ENCODE peak calls at places on chromosomes 7 and 10, in seven cellular contexts. One of them, this sample, is unnamed.

GRCh38 chr10:132065491-132066105 is at the start of gene JAKMIP3:
- DNase-seq in fibroblast of the aortic adventitia: peak
- DNase-seq in right cardiac atrium: peak
- DNase-seq in renal cortical epithelial cell: peak
- DNase-seq in activated CD4-positive, alpha-beta T cell treated with anti-CD3 and anti-CD28 coated beads, Interleukin-2, amount 50 U/mL, for 48 hours: no peak
- DNase-seq in HTR-8/SVneo: peak
- DNase-seq in T-helper 17 cell: no peak
- DNase-seq in this sample: peak

GRCh38 chr7:47578581-47579270 is 3.2 kb downstream of the TNS3 start:
- DNase-seq in HTR-8/SVneo: no peak
- DNase-seq in renal cortical epithelial cell: no peak
- DNase-seq in fibroblast of the aortic adventitia: peak
- DNase-seq in T-helper 17 cell: no peak
- DNase-seq in activated CD4-positive, alpha-beta T cell treated with anti-CD3 and anti-CD28 coated beads, Interleukin-2, amount 50 U/mL, for 48 hours: no peak
- DNase-seq in right cardiac atrium: no peak
- DNase-seq in this sample: no peak

GRCh38 chr10:62830577-62831122 is 14.5 kb upstream of the EGR2 start:
- DNase-seq in HTR-8/SVneo: no peak
- DNase-seq in renal cortical epithelial cell: no peak
- DNase-seq in activated CD4-positive, alpha-beta T cell treated with anti-CD3 and anti-CD28 coated beads, Interleukin-2, amount 50 U/mL, for 48 hours: no peak
- DNase-seq in right cardiac atrium: no peak
- DNase-seq in fibroblast of the aortic adventitia: no peak
- DNase-seq in T-helper 17 cell: no peak
- DNase-seq in this sample: no peak

GRCh38 chr10:124732931-124733536 is 11.1 kb downstream of the FAM53B start:
- DNase-seq in T-helper 17 cell: peak
- DNase-seq in fibroblast of the aortic adventitia: peak
- DNase-seq in activated CD4-positive, alpha-beta T cell treated with anti-CD3 and anti-CD28 coated beads, Interleukin-2, amount 50 U/mL, for 48 hours: peak
- DNase-seq in right cardiac atrium: peak
- DNase-seq in HTR-8/SVneo: no peak
- DNase-seq in renal cortical epithelial cell: peak
- DNase-seq in this sample: no peak

GRCh38 chr7:124781907-124782306 is 16.3 kb upstream of the GPR37 start:
- DNase-seq in renal cortical epithelial cell: no peak
- DNase-seq in fibroblast of the aortic adventitia: no peak
- DNase-seq in right cardiac atrium: no peak
- DNase-seq in activated CD4-positive, alpha-beta T cell treated with anti-CD3 and anti-CD28 coated beads, Interleukin-2, amount 50 U/mL, for 48 hours: no peak
- DNase-seq in T-helper 17 cell: no peak
- DNase-seq in HTR-8/SVneo: no peak
- DNase-seq in this sample: no peak

GRCh38 chr10:102409604-102410426 is 8.8 kb downstream of the PSD start:
- DNase-seq in HTR-8/SVneo: no peak
- DNase-seq in T-helper 17 cell: no peak
- DNase-seq in renal cortical epithelial cell: no peak
- DNase-seq in right cardiac atrium: no peak
- DNase-seq in activated CD4-positive, alpha-beta T cell treated with anti-CD3 and anti-CD28 coated beads, Interleukin-2, amount 50 U/mL, for 48 hours: no peak
- DNase-seq in fibroblast of the aortic adventitia: no peak
- DNase-seq in this sample: no peak

GRCh38 chr10:130301026-130301892 is 165.1 kb downstream of the GLRX3 start:
- DNase-seq in fibroblast of the aortic adventitia: peak
- DNase-seq in T-helper 17 cell: peak
- DNase-seq in HTR-8/SVneo: no peak
- DNase-seq in renal cortical epithelial cell: peak
- DNase-seq in right cardiac atrium: no peak
- DNase-seq in activated CD4-positive, alpha-beta T cell treated with anti-CD3 and anti-CD28 coated beads, Interleukin-2, amount 50 U/mL, for 48 hours: peak
- DNase-seq in this sample: no peak

GRCh38 chr10:53574024-53574423 is 801.4 kb upstream of the MBL2 start:
- DNase-seq in activated CD4-positive, alpha-beta T cell treated with anti-CD3 and anti-CD28 coated beads, Interleukin-2, amount 50 U/mL, for 48 hours: no peak
- DNase-seq in right cardiac atrium: no peak
- DNase-seq in fibroblast of the aortic adventitia: no peak
- DNase-seq in renal cortical epithelial cell: no peak
- DNase-seq in T-helper 17 cell: no peak
- DNase-seq in HTR-8/SVneo: no peak
- DNase-seq in this sample: no peak

GRCh38 chr7:139869886-139870285 is 40.8 kb downstream of the TBXAS1 start:
- DNase-seq in right cardiac atrium: no peak
- DNase-seq in T-helper 17 cell: no peak
- DNase-seq in activated CD4-positive, alpha-beta T cell treated with anti-CD3 and anti-CD28 coated beads, Interleukin-2, amount 50 U/mL, for 48 hours: no peak
- DNase-seq in HTR-8/SVneo: no peak
- DNase-seq in fibroblast of the aortic adventitia: no peak
- DNase-seq in renal cortical epithelial cell: no peak
- DNase-seq in this sample: no peak

GRCh38 chr10:73060738-73061635 is 35.7 kb downstream of the P4HA1 start:
- DNase-seq in activated CD4-positive, alpha-beta T cell treated with anti-CD3 and anti-CD28 coated beads, Interleukin-2, amount 50 U/mL, for 48 hours: no peak
- DNase-seq in HTR-8/SVneo: peak
- DNase-seq in right cardiac atrium: no peak
- DNase-seq in T-helper 17 cell: no peak
- DNase-seq in fibroblast of the aortic adventitia: peak
- DNase-seq in renal cortical epithelial cell: peak
- DNase-seq in this sample: peak

GRCh38 chr7:114970308-114970707 is 48.4 kb downstream of the MDFIC start:
- DNase-seq in HTR-8/SVneo: no peak
- DNase-seq in renal cortical epithelial cell: no peak
- DNase-seq in fibroblast of the aortic adventitia: no peak
- DNase-seq in right cardiac atrium: no peak
- DNase-seq in activated CD4-positive, alpha-beta T cell treated with anti-CD3 and anti-CD28 coated beads, Interleukin-2, amount 50 U/mL, for 48 hours: no peak
- DNase-seq in T-helper 17 cell: no peak
- DNase-seq in this sample: no peak

GRCh38 chr10:17025444-17026295 is 103.9 kb downstream of the CUBN start:
- DNase-seq in right cardiac atrium: peak
- DNase-seq in renal cortical epithelial cell: peak
- DNase-seq in HTR-8/SVneo: peak
- DNase-seq in activated CD4-positive, alpha-beta T cell treated with anti-CD3 and anti-CD28 coated beads, Interleukin-2, amount 50 U/mL, for 48 hours: peak
- DNase-seq in fibroblast of the aortic adventitia: peak
- DNase-seq in T-helper 17 cell: no peak
- DNase-seq in this sample: peak

GRCh38 chr7:134140889-134141867 is 14.0 kb downstream of the LRGUK start:
- DNase-seq in HTR-8/SVneo: peak
- DNase-seq in fibroblast of the aortic adventitia: peak
- DNase-seq in activated CD4-positive, alpha-beta T cell treated with anti-CD3 and anti-CD28 coated beads, Interleukin-2, amount 50 U/mL, for 48 hours: peak
- DNase-seq in right cardiac atrium: peak
- DNase-seq in renal cortical epithelial cell: peak
- DNase-seq in T-helper 17 cell: no peak
- DNase-seq in this sample: no peak

GRCh38 chr10:3770611-3771110 is 14.3 kb downstream of the KLF6 start:
- DNase-seq in T-helper 17 cell: no peak
- DNase-seq in activated CD4-positive, alpha-beta T cell treated with anti-CD3 and anti-CD28 coated beads, Interleukin-2, amount 50 U/mL, for 48 hours: no peak
- DNase-seq in HTR-8/SVneo: no peak
- DNase-seq in right cardiac atrium: no peak
- DNase-seq in fibroblast of the aortic adventitia: no peak
- DNase-seq in renal cortical epithelial cell: no peak
- DNase-seq in this sample: no peak

GRCh38 chr10:31320179-31320597 is 1.2 kb downstream of the ZEB1 start:
- DNase-seq in fibroblast of the aortic adventitia: no peak
- DNase-seq in right cardiac atrium: peak
- DNase-seq in T-helper 17 cell: peak
- DNase-seq in activated CD4-positive, alpha-beta T cell treated with anti-CD3 and anti-CD28 coated beads, Interleukin-2, amount 50 U/mL, for 48 hours: peak
- DNase-seq in HTR-8/SVneo: peak
- DNase-seq in renal cortical epithelial cell: no peak
- DNase-seq in this sample: no peak

GRCh38 chr10:52442576-52442975 is 128.5 kb downstream of the DKK1 start:
- DNase-seq in renal cortical epithelial cell: no peak
- DNase-seq in HTR-8/SVneo: no peak
- DNase-seq in activated CD4-positive, alpha-beta T cell treated with anti-CD3 and anti-CD28 coated beads, Interleukin-2, amount 50 U/mL, for 48 hours: no peak
- DNase-seq in fibroblast of the aortic adventitia: peak
- DNase-seq in T-helper 17 cell: no peak
- DNase-seq in right cardiac atrium: no peak
- DNase-seq in this sample: no peak

GRCh38 chr10:49113741-49114141 is 1.6 kb downstream of the VSTM4 start:
- DNase-seq in T-helper 17 cell: no peak
- DNase-seq in fibroblast of the aortic adventitia: no peak
- DNase-seq in renal cortical epithelial cell: no peak
- DNase-seq in activated CD4-positive, alpha-beta T cell treated with anti-CD3 and anti-CD28 coated beads, Interleukin-2, amount 50 U/mL, for 48 hours: no peak
- DNase-seq in HTR-8/SVneo: no peak
- DNase-seq in right cardiac atrium: no peak
- DNase-seq in this sample: no peak

GRCh38 chr7:87475359-87476178 is at the start of gene ABCB4:
- DNase-seq in HTR-8/SVneo: no peak
- DNase-seq in renal cortical epithelial cell: no peak
- DNase-seq in fibroblast of the aortic adventitia: no peak
- DNase-seq in right cardiac atrium: peak
- DNase-seq in activated CD4-positive, alpha-beta T cell treated with anti-CD3 and anti-CD28 coated beads, Interleukin-2, amount 50 U/mL, for 48 hours: peak
- DNase-seq in T-helper 17 cell: no peak
- DNase-seq in this sample: no peak

GRCh38 chr7:50436133-50436802 is 13.9 kb downstream of the FIGNL1 start:
- DNase-seq in T-helper 17 cell: no peak
- DNase-seq in renal cortical epithelial cell: peak
- DNase-seq in activated CD4-positive, alpha-beta T cell treated with anti-CD3 and anti-CD28 coated beads, Interleukin-2, amount 50 U/mL, for 48 hours: no peak
- DNase-seq in right cardiac atrium: no peak
- DNase-seq in fibroblast of the aortic adventitia: peak
- DNase-seq in HTR-8/SVneo: peak
- DNase-seq in this sample: no peak

GRCh38 chr10:112040696-112041095 is 142.9 kb downstream of the GPAM start:
- DNase-seq in activated CD4-positive, alpha-beta T cell treated with anti-CD3 and anti-CD28 coated beads, Interleukin-2, amount 50 U/mL, for 48 hours: no peak
- DNase-seq in right cardiac atrium: no peak
- DNase-seq in renal cortical epithelial cell: no peak
- DNase-seq in fibroblast of the aortic adventitia: no peak
- DNase-seq in HTR-8/SVneo: no peak
- DNase-seq in T-helper 17 cell: no peak
- DNase-seq in this sample: no peak

GRCh38 chr7:77788327-77788902 is 9.8 kb downstream of the TMEM60 start:
- DNase-seq in right cardiac atrium: no peak
- DNase-seq in T-helper 17 cell: no peak
- DNase-seq in HTR-8/SVneo: no peak
- DNase-seq in renal cortical epithelial cell: no peak
- DNase-seq in activated CD4-positive, alpha-beta T cell treated with anti-CD3 and anti-CD28 coated beads, Interleukin-2, amount 50 U/mL, for 48 hours: no peak
- DNase-seq in fibroblast of the aortic adventitia: no peak
- DNase-seq in this sample: no peak

GRCh38 chr7:137295925-137296324 is 47.6 kb downstream of the PTN start:
- DNase-seq in T-helper 17 cell: no peak
- DNase-seq in renal cortical epithelial cell: no peak
- DNase-seq in right cardiac atrium: no peak
- DNase-seq in activated CD4-positive, alpha-beta T cell treated with anti-CD3 and anti-CD28 coated beads, Interleukin-2, amount 50 U/mL, for 48 hours: no peak
- DNase-seq in fibroblast of the aortic adventitia: no peak
- DNase-seq in HTR-8/SVneo: no peak
- DNase-seq in this sample: no peak

GRCh38 chr7:33248663-33249062 is 119.3 kb downstream of the BBS9 start:
- DNase-seq in fibroblast of the aortic adventitia: no peak
- DNase-seq in HTR-8/SVneo: no peak
- DNase-seq in right cardiac atrium: no peak
- DNase-seq in renal cortical epithelial cell: no peak
- DNase-seq in T-helper 17 cell: no peak
- DNase-seq in activated CD4-positive, alpha-beta T cell treated with anti-CD3 and anti-CD28 coated beads, Interleukin-2, amount 50 U/mL, for 48 hours: no peak
- DNase-seq in this sample: no peak

GRCh38 chr7:111096997-111097396 is 6.1 kb downstream of the LRRN3 start:
- DNase-seq in renal cortical epithelial cell: no peak
- DNase-seq in fibroblast of the aortic adventitia: no peak
- DNase-seq in HTR-8/SVneo: no peak
- DNase-seq in T-helper 17 cell: no peak
- DNase-seq in right cardiac atrium: no peak
- DNase-seq in activated CD4-positive, alpha-beta T cell treated with anti-CD3 and anti-CD28 coated beads, Interleukin-2, amount 50 U/mL, for 48 hours: no peak
- DNase-seq in this sample: no peak

GRCh38 chr10:118763202-118763988 is 8.6 kb upstream of the CACUL1 start:
- DNase-seq in renal cortical epithelial cell: peak
- DNase-seq in HTR-8/SVneo: no peak
- DNase-seq in fibroblast of the aortic adventitia: no peak
- DNase-seq in activated CD4-positive, alpha-beta T cell treated with anti-CD3 and anti-CD28 coated beads, Interleukin-2, amount 50 U/mL, for 48 hours: no peak
- DNase-seq in right cardiac atrium: no peak
- DNase-seq in T-helper 17 cell: no peak
- DNase-seq in this sample: no peak

GRCh38 chr7:85176197-85176596 is 10.7 kb downstream of the SEMA3D start:
- DNase-seq in activated CD4-positive, alpha-beta T cell treated with anti-CD3 and anti-CD28 coated beads, Interleukin-2, amount 50 U/mL, for 48 hours: no peak
- DNase-seq in renal cortical epithelial cell: peak
- DNase-seq in fibroblast of the aortic adventitia: peak
- DNase-seq in HTR-8/SVneo: no peak
- DNase-seq in T-helper 17 cell: no peak
- DNase-seq in right cardiac atrium: no peak
- DNase-seq in this sample: no peak

GRCh38 chr7:111086532-111086931 is 4.4 kb upstream of the LRRN3 start:
- DNase-seq in right cardiac atrium: no peak
- DNase-seq in T-helper 17 cell: no peak
- DNase-seq in activated CD4-positive, alpha-beta T cell treated with anti-CD3 and anti-CD28 coated beads, Interleukin-2, amount 50 U/mL, for 48 hours: no peak
- DNase-seq in fibroblast of the aortic adventitia: no peak
- DNase-seq in renal cortical epithelial cell: no peak
- DNase-seq in HTR-8/SVneo: no peak
- DNase-seq in this sample: no peak

GRCh38 chr10:62639139-62639538 is 165.4 kb upstream of the ADO start:
- DNase-seq in HTR-8/SVneo: no peak
- DNase-seq in fibroblast of the aortic adventitia: no peak
- DNase-seq in T-helper 17 cell: no peak
- DNase-seq in renal cortical epithelial cell: no peak
- DNase-seq in activated CD4-positive, alpha-beta T cell treated with anti-CD3 and anti-CD28 coated beads, Interleukin-2, amount 50 U/mL, for 48 hours: no peak
- DNase-seq in right cardiac atrium: no peak
- DNase-seq in this sample: no peak

GRCh38 chr10:115606081-115606480 is 512.9 kb downstream of the ATRNL1 start:
- DNase-seq in right cardiac atrium: no peak
- DNase-seq in fibroblast of the aortic adventitia: no peak
- DNase-seq in renal cortical epithelial cell: no peak
- DNase-seq in HTR-8/SVneo: no peak
- DNase-seq in activated CD4-positive, alpha-beta T cell treated with anti-CD3 and anti-CD28 coated beads, Interleukin-2, amount 50 U/mL, for 48 hours: no peak
- DNase-seq in T-helper 17 cell: no peak
- DNase-seq in this sample: no peak

GRCh38 chr7:91242097-91242846 is 22.0 kb upstream of the FZD1 start:
- DNase-seq in activated CD4-positive, alpha-beta T cell treated with anti-CD3 and anti-CD28 coated beads, Interleukin-2, amount 50 U/mL, for 48 hours: no peak
- DNase-seq in T-helper 17 cell: no peak
- DNase-seq in right cardiac atrium: no peak
- DNase-seq in fibroblast of the aortic adventitia: peak
- DNase-seq in renal cortical epithelial cell: peak
- DNase-seq in HTR-8/SVneo: no peak
- DNase-seq in this sample: no peak

GRCh38 chr7:139745330-139746143 is 32.3 kb downstream of the HIPK2 start:
- DNase-seq in HTR-8/SVneo: no peak
- DNase-seq in renal cortical epithelial cell: peak
- DNase-seq in fibroblast of the aortic adventitia: peak
- DNase-seq in T-helper 17 cell: no peak
- DNase-seq in right cardiac atrium: no peak
- DNase-seq in activated CD4-positive, alpha-beta T cell treated with anti-CD3 and anti-CD28 coated beads, Interleukin-2, amount 50 U/mL, for 48 hours: no peak
- DNase-seq in this sample: no peak

GRCh38 chr7:106736508-106737201 is 75.7 kb upstream of the CCDC71L start:
- DNase-seq in renal cortical epithelial cell: peak
- DNase-seq in activated CD4-positive, alpha-beta T cell treated with anti-CD3 and anti-CD28 coated beads, Interleukin-2, amount 50 U/mL, for 48 hours: peak
- DNase-seq in HTR-8/SVneo: peak
- DNase-seq in fibroblast of the aortic adventitia: peak
- DNase-seq in T-helper 17 cell: no peak
- DNase-seq in right cardiac atrium: no peak
- DNase-seq in this sample: peak

GRCh38 chr7:119197872-119198527 is 973.5 kb downstream of the ANKRD7 start:
- DNase-seq in right cardiac atrium: no peak
- DNase-seq in HTR-8/SVneo: peak
- DNase-seq in T-helper 17 cell: no peak
- DNase-seq in activated CD4-positive, alpha-beta T cell treated with anti-CD3 and anti-CD28 coated beads, Interleukin-2, amount 50 U/mL, for 48 hours: peak
- DNase-seq in fibroblast of the aortic adventitia: peak
- DNase-seq in renal cortical epithelial cell: peak
- DNase-seq in this sample: peak

GRCh38 chr7:99835189-99835588 is 7.4 kb downstream of the CYP3A43 start:
- DNase-seq in T-helper 17 cell: no peak
- DNase-seq in fibroblast of the aortic adventitia: no peak
- DNase-seq in activated CD4-positive, alpha-beta T cell treated with anti-CD3 and anti-CD28 coated beads, Interleukin-2, amount 50 U/mL, for 48 hours: no peak
- DNase-seq in renal cortical epithelial cell: no peak
- DNase-seq in HTR-8/SVneo: no peak
- DNase-seq in right cardiac atrium: no peak
- DNase-seq in this sample: no peak